ENCODE peak calls at places on chromosomes 7 and 10, in six cellular contexts. H is testis, I is IMR-90, B is kidney epithelial cell, V is cardiac muscle cell, U is H9. Z is an unnamed sample.

GRCh38 chr10:14016942-14017341 is 313.8 kb downstream of the FRMD4A start:
- DNase-seq in V (no peak), B (no peak), H (no peak), I (no peak), U (no peak), Z (no peak)

GRCh38 chr10:103451871-103452713 is at the start of gene CALHM2:
- DNase-seq in B (no peak), H (peak; percentile 79), U (peak; percentile 72), V (peak; percentile 70), I (peak; percentile 41), Z (peak; percentile 55)

GRCh38 chr10:18100664-18101063 is 39.6 kb upstream of the CACNB2 start:
- DNase-seq in I (peak; percentile 4), U (no peak), H (no peak), V (no peak), B (no peak), Z (no peak)

GRCh38 chr10:78069151-78069550 is 35.5 kb downstream of the RPS24 start:
- DNase-seq in U (no peak), B (no peak), I (no peak), V (no peak), H (no peak), Z (no peak)

GRCh38 chr10:101669181-101669580 is 25.8 kb downstream of the FBXW4 start:
- DNase-seq in U (no peak), I (no peak), H (no peak), V (no peak), B (no peak), Z (no peak)

GRCh38 chr10:6108631-6109443 is 20.0 kb downstream of the RBM17 start:
- DNase-seq in V (peak; percentile 64), H (no peak), B (no peak), I (peak; percentile 61), U (peak; percentile 92), Z (no peak)

GRCh38 chr7:29345590-29345989 is 151.0 kb downstream of the CHN2 start:
- DNase-seq in V (peak; percentile 63), I (no peak), U (peak; percentile 67), H (peak; percentile 54), B (no peak), Z (no peak)

GRCh38 chr7:158581440-158582088 is 6.1 kb downstream of the PTPRN2 start:
- DNase-seq in U (no peak), V (no peak), H (no peak), I (no peak), B (no peak), Z (no peak)

GRCh38 chr7:953547-954327 is 743 bp downstream of the ADAP1 start:
- DNase-seq in I (peak; percentile 17), H (peak; percentile 50), V (peak; percentile 69), U (peak; percentile 69), B (no peak), Z (no peak)

GRCh38 chr7:112160130-112160770 is 45.9 kb downstream of the DOCK4 start:
- DNase-seq in H (no peak), B (no peak), U (no peak), I (peak; percentile 61), V (no peak), Z (no peak)

GRCh38 chr7:131521651-131522163 is 34.7 kb downstream of the PODXL start:
- DNase-seq in U (peak; percentile 65), I (no peak), V (no peak), H (peak; percentile 65), B (no peak), Z (no peak)

GRCh38 chr10:21423338-21423737 is 102.1 kb downstream of the SKIDA1 start:
- DNase-seq in V (no peak), H (no peak), U (no peak), I (no peak), B (no peak), Z (no peak)

GRCh38 chr10:119443970-119444660 is 98.4 kb downstream of the RGS10 start:
- DNase-seq in I (no peak), B (no peak), H (no peak), U (no peak), V (no peak), Z (no peak)
- TF ChIP-seq CTCF in I (no peak), B (no peak), H (no peak), U (no peak), V (no peak), Z (no peak)

GRCh38 chr7:142585425-142585824 is 163.8 kb upstream of the PRSS1 start:
- DNase-seq in H (no peak), U (no peak), B (no peak), I (no peak), V (no peak), Z (no peak)
- TF ChIP-seq CTCF in H (no peak), U (peak; percentile 43), B (peak; percentile 8), I (peak; percentile 31), V (peak; percentile 27), Z (no peak)

GRCh38 chr7:135211179-135211945 is at the start of gene WDR91:
- DNase-seq in I (peak; percentile 85), B (no peak), H (peak; percentile 97), V (peak; percentile 95), U (peak; percentile 97), Z (peak; percentile 87)
- TF ChIP-seq CTCF in I (no peak), B (no peak), H (no peak), V (no peak), U (no peak), Z (no peak)

GRCh38 chr7:150875791-150876190 is 23.5 kb downstream of the AOC1 start:
- DNase-seq in V (no peak), I (no peak), U (no peak), H (no peak), B (no peak), Z (no peak)
- TF ChIP-seq CTCF in V (peak; percentile 3), I (no peak), U (no peak), H (no peak), B (peak; percentile 2), Z (no peak)

GRCh38 chr7:107321611-107322010 is 148.2 kb upstream of the GPR22 start:
- DNase-seq in V (no peak), I (no peak), U (no peak), H (no peak), B (no peak), Z (no peak)
- TF ChIP-seq CTCF in V (no peak), I (no peak), U (no peak), H (no peak), B (no peak), Z (no peak)